ENCODE peak calls at places on chromosomes 16 and 17, in ten cellular contexts. C, S, J, H, B, Q, T, Z, W and Y are unnamed samples.

GRCh38 chr16:66408181-66409048 is 18.7 kb upstream of the BEAN1 start:
- DNase-seq in C (peak; percentile 55), S (peak; percentile 58), J (no peak), H (no peak), B (peak; percentile 55), Q (no peak), T (no peak), Z (peak; percentile 63), W (peak; percentile 19), Y (peak; percentile 53)

GRCh38 chr17:7782237-7782636 is 51.8 kb upstream of the KDM6B start:
- DNase-seq in C (no peak), S (no peak), J (no peak), H (no peak), B (peak; percentile 42), Q (no peak), T (no peak), Z (peak; percentile 80), W (no peak), Y (no peak)

GRCh38 chr16:2768403-2769089 is 8.5 kb downstream of the ELOB start:
- DNase-seq in C (peak; percentile 23), S (no peak), J (no peak), H (no peak), B (no peak), Q (no peak), T (no peak), Z (no peak), W (no peak), Y (no peak)

GRCh38 chr16:4094138-4094773 is 22.0 kb downstream of the ADCY9 start:
- DNase-seq in C (peak; percentile 25), S (no peak), J (no peak), H (no peak), B (no peak), Q (no peak), T (peak; percentile 9), Z (no peak), W (no peak), Y (no peak)

GRCh38 chr17:4796550-4796915 is 569 bp downstream of the PSMB6 start:
- DNase-seq in C (peak; percentile 69), S (no peak), J (no peak), H (no peak), B (peak; percentile 34), Q (no peak), T (no peak), Z (peak; percentile 28), W (no peak), Y (peak; percentile 42)

GRCh38 chr17:27323538-27324212 is 29.8 kb downstream of the WSB1 start:
- DNase-seq in C (peak; percentile 66), S (no peak), J (peak; percentile 71), H (no peak), B (peak; percentile 62), Q (no peak), T (peak; percentile 87), Z (peak; percentile 83), W (peak; percentile 41), Y (peak; percentile 33)

GRCh38 chr16:17194190-17194780 is 276.5 kb downstream of the XYLT1 start:
- DNase-seq in C (peak; percentile 74), S (no peak), J (no peak), H (no peak), B (peak; percentile 33), Q (peak; percentile 41), T (peak; percentile 41), Z (peak; percentile 51), W (peak; percentile 14), Y (peak; percentile 52)

GRCh38 chr17:51064061-51064735 is 56.5 kb downstream of the SPAG9 start:
- DNase-seq in C (no peak), S (no peak), J (no peak), H (no peak), B (peak; percentile 23), Q (no peak), T (no peak), Z (no peak), W (no peak), Y (no peak)

GRCh38 chr17:16374129-16374528 is 6.8 kb upstream of the UBB start:
- DNase-seq in C (no peak), S (no peak), J (no peak), H (no peak), B (peak; percentile 79), Q (no peak), T (peak; percentile 61), Z (peak; percentile 94), W (no peak), Y (no peak)

GRCh38 chr16:50390914-50391700 is 22.3 kb upstream of the BRD7 start:
- DNase-seq in C (no peak), S (no peak), J (no peak), H (no peak), B (no peak), Q (no peak), T (no peak), Z (no peak), W (no peak), Y (no peak)

DNA sequence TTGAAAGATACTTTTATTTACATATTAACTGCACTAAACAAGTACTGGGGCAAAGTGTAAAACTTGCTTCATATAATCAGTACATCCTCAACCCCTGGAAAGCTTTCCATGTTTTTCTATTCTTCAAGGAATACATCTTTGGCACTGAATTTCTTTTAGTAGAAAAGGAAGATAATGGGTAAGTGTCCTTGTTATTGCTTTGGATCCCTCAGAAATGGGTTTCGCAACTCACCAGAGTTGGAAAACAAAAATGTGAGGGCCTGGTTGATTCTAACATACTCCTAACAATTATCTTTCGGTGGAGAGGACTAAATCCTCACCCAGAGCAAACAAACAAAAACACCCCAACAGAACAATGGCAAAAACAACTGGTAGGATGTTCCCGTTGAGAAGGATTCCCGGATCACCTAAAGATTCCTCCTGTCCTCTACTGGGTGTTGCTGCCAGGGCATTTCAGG is 120.4 kb downstream of the PARN start:
- DNase-seq in C (peak; percentile 55), S (no peak), J (no peak), H (no peak), B (peak; percentile 54), Q (no peak), T (no peak), Z (peak; percentile 50), W (no peak), Y (no peak)
- H3K4me3 ChIP-seq in C (no peak overlapping the region), S (no peak overlapping the region), J (no peak overlapping the region), H (no peak overlapping the region), B (no peak overlapping the region), Q (no peak overlapping the region), T (no peak overlapping the region), Z (no peak overlapping the region), W (no peak overlapping the region), Y (no peak overlapping the region)

DNA sequence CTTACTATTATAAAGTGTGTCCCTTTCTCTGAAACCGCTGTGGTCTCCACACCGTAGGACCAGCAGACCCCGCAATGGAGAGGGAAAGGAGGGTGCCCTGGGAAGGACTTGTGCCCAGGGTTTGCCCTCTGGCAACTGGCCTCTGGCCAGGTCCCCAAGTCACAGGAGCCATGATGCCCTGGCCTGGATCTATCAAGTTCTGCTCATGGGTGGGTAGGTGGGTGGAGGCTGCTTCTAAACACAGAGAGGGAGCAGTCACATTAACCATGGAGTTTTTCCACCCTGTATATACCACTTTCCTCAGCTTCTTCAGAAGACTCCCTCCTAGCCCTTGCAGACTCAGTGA is 9.4 kb upstream of the NEUROD2 start:
- DNase-seq in C (no peak), S (no peak), J (no peak), H (no peak), B (no peak), Q (no peak), T (no peak), Z (no peak), W (no peak), Y (no peak)
- H3K4me3 ChIP-seq in C (no peak overlapping the region), S (no peak overlapping the region), J (no peak overlapping the region), H (peak overlapping the region; percentile 68), B (no peak overlapping the region), Q (no peak overlapping the region), T (no peak overlapping the region), Z (no peak overlapping the region), W (no peak overlapping the region), Y (no peak overlapping the region)

GRCh38 chr16:71289732-71290062 is 495 bp upstream of the CMTR2 start:
- DNase-seq in C (no peak), S (no peak), J (no peak), H (no peak), B (no peak), Q (no peak), T (no peak), Z (no peak), W (no peak), Y (no peak)

GRCh38 chr16:71287903-71288302 is 1.3 kb downstream of the CMTR2 start:
- DNase-seq in C (peak; percentile 14), S (no peak), J (no peak), H (no peak), B (no peak), Q (no peak), T (no peak), Z (no peak), W (no peak), Y (peak; percentile 21)

GRCh38 chr16:71288570-71288889 is 672 bp downstream of the CMTR2 start:
- DNase-seq in C (peak; percentile 0), S (no peak), J (no peak), H (no peak), B (no peak), Q (no peak), T (no peak), Z (no peak), W (no peak), Y (no peak)

GRCh38 chr16:71288890-71289731 is at the start of gene CMTR2:
- DNase-seq in C (peak; percentile 99), S (peak; percentile 67), J (peak; percentile 95), H (peak; percentile 62), B (peak; percentile 97), Q (peak; percentile 96), T (peak; percentile 92), Z (peak; percentile 96), W (peak; percentile 95), Y (peak; percentile 96)

GRCh38 chr16:71287454-71287853 is 1.7 kb downstream of the CMTR2 start:
- DNase-seq in C (no peak), S (no peak), J (no peak), H (no peak), B (no peak), Q (no peak), T (no peak), Z (no peak), W (no peak), Y (no peak)
- H3K4me3 ChIP-seq in C (no peak overlapping the region), S (no peak overlapping the region), J (no peak overlapping the region), H (peak overlapping the region; percentile 81), B (no peak overlapping the region), Q (no peak overlapping the region), T (no peak overlapping the region), Z (no peak overlapping the region), W (no peak overlapping the region), Y (no peak overlapping the region)

GRCh38 chr16:69775535-69775934 is 13.4 kb downstream of the WWP2 start:
- DNase-seq in C (no peak), S (no peak), J (no peak), H (no peak), B (no peak), Q (no peak), T (no peak), Z (no peak), W (no peak), Y (no peak)

GRCh38 chr16:69771651-69771967 is 9.5 kb downstream of the WWP2 start:
- DNase-seq in C (no peak), S (no peak), J (no peak), H (no peak), B (no peak), Q (no peak), T (no peak), Z (no peak), W (no peak), Y (no peak)

GRCh38 chr16:69769404-69769803 is 7.3 kb downstream of the WWP2 start:
- DNase-seq in C (no peak), S (no peak), J (no peak), H (no peak), B (no peak), Q (no peak), T (no peak), Z (no peak), W (no peak), Y (no peak)

GRCh38 chr16:69773255-69773947 is 11.3 kb downstream of the WWP2 start:
- DNase-seq in C (no peak), S (no peak), J (no peak), H (no peak), B (no peak), Q (no peak), T (no peak), Z (no peak), W (no peak), Y (no peak)

GRCh38 chr16:69772560-69773254 is 10.6 kb downstream of the WWP2 start:
- DNase-seq in C (peak; percentile 81), S (no peak), J (no peak), H (no peak), B (peak; percentile 11), Q (no peak), T (no peak), Z (peak; percentile 24), W (no peak), Y (no peak)
- H3K4me3 ChIP-seq in C (no peak overlapping the region), S (no peak overlapping the region), J (no peak overlapping the region), H (no peak overlapping the region), B (no peak overlapping the region), Q (no peak overlapping the region), T (no peak overlapping the region), Z (no peak overlapping the region), W (no peak overlapping the region), Y (peak overlapping the region; percentile 12)